ENCODE peak calls at places on chromosomes 2 and 18, in eight cellular contexts. One of them, this sample, is unnamed.
A peak's percentile ranks its signal among the peaks of the same experiment; 100 is the strongest.

GRCh38 chr2:40105593-40105992 is 326.5 kb upstream of the THUMPD2 start:
- DNase-seq in GM12864: no peak
- DNase-seq in HFFc6: no peak
- DNase-seq in Peyer's patch: no peak
- DNase-seq in astrocyte of the cerebellum: peak; percentile 87
- DNase-seq in B cell: no peak
- DNase-seq in natural killer cell: no peak
- DNase-seq in fibroblast of pulmonary artery: no peak
- DNase-seq in this sample: no peak

GRCh38 chr2:10296142-10296541 is 6.6 kb upstream of the HPCAL1 start:
- DNase-seq in fibroblast of pulmonary artery: no peak
- DNase-seq in B cell: no peak
- DNase-seq in Peyer's patch: no peak
- DNase-seq in natural killer cell: no peak
- DNase-seq in GM12864: no peak
- DNase-seq in HFFc6: no peak
- DNase-seq in astrocyte of the cerebellum: no peak
- DNase-seq in this sample: no peak

GRCh38 chr2:176079285-176079830 is 4.4 kb downstream of the EVX2 start:
- DNase-seq in B cell: no peak
- DNase-seq in Peyer's patch: no peak
- DNase-seq in fibroblast of pulmonary artery: no peak
- DNase-seq in astrocyte of the cerebellum: no peak
- DNase-seq in GM12864: no peak
- DNase-seq in HFFc6: no peak
- DNase-seq in natural killer cell: no peak
- DNase-seq in this sample: no peak

GRCh38 chr18:44541781-44542180 is 138.9 kb upstream of the SETBP1 start:
- DNase-seq in HFFc6: no peak
- DNase-seq in GM12864: no peak
- DNase-seq in fibroblast of pulmonary artery: no peak
- DNase-seq in astrocyte of the cerebellum: no peak
- DNase-seq in Peyer's patch: no peak
- DNase-seq in natural killer cell: no peak
- DNase-seq in B cell: no peak
- DNase-seq in this sample: no peak

GRCh38 chr18:76572517-76573247 is 77.6 kb upstream of the ZNF516 start:
- DNase-seq in GM12864: no peak
- DNase-seq in HFFc6: no peak
- DNase-seq in natural killer cell: no peak
- DNase-seq in astrocyte of the cerebellum: no peak
- DNase-seq in fibroblast of pulmonary artery: no peak
- DNase-seq in Peyer's patch: no peak
- DNase-seq in B cell: no peak
- DNase-seq in this sample: no peak

GRCh38 chr2:241035818-241036396 is 37.5 kb downstream of the SNED1 start:
- DNase-seq in GM12864: no peak
- DNase-seq in fibroblast of pulmonary artery: no peak
- DNase-seq in HFFc6: no peak
- DNase-seq in B cell: peak; percentile 77
- DNase-seq in natural killer cell: no peak
- DNase-seq in Peyer's patch: peak; percentile 55
- DNase-seq in astrocyte of the cerebellum: no peak
- DNase-seq in this sample: no peak

GRCh38 chr2:69309336-69310048 is 77.5 kb downstream of the GFPT1 start:
- DNase-seq in natural killer cell: no peak
- DNase-seq in astrocyte of the cerebellum: no peak
- DNase-seq in Peyer's patch: no peak
- DNase-seq in B cell: peak; percentile 29
- DNase-seq in HFFc6: peak; percentile 66
- DNase-seq in fibroblast of pulmonary artery: peak; percentile 81
- DNase-seq in GM12864: no peak
- DNase-seq in this sample: no peak

GRCh38 chr2:29014811-29015414 is 33.8 kb downstream of the TOGARAM2 start:
- DNase-seq in fibroblast of pulmonary artery: peak; percentile 70
- DNase-seq in HFFc6: peak; percentile 7
- DNase-seq in Peyer's patch: peak; percentile 75
- DNase-seq in astrocyte of the cerebellum: peak; percentile 62
- DNase-seq in natural killer cell: peak; percentile 74
- DNase-seq in B cell: peak; percentile 31
- DNase-seq in GM12864: no peak
- DNase-seq in this sample: peak; percentile 19

GRCh38 chr2:105442056-105442455 is 43.2 kb upstream of the FHL2 start:
- DNase-seq in HFFc6: no peak
- DNase-seq in natural killer cell: no peak
- DNase-seq in astrocyte of the cerebellum: no peak
- DNase-seq in Peyer's patch: no peak
- DNase-seq in fibroblast of pulmonary artery: no peak
- DNase-seq in GM12864: no peak
- DNase-seq in B cell: no peak
- DNase-seq in this sample: no peak

DNA sequence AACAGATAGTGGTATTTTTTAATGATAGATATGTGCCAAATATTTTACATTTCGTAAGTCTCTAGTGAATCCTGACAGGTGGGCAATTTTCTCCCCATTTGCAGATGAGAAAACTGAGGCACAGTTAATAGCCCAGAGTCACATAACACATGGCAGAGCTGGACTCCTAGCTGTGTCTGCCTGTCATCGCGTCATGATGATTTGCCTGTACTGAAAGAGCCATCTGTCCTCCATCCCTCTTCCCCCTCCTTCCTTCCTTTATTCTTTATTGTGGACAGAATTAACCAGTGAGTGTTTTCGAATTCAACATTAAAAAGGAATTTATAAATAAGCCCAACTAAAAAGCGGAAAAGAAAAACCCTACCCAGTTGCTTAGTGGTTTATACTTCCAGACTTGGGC is 3.2 kb downstream of the DNAJB2 start:
- DNase-seq in HFFc6: no peak
- DNase-seq in B cell: no peak
- DNase-seq in natural killer cell: no peak
- DNase-seq in fibroblast of pulmonary artery: no peak
- DNase-seq in GM12864: no peak
- DNase-seq in Peyer's patch: no peak
- DNase-seq in astrocyte of the cerebellum: no peak
- DNase-seq in this sample: no peak
- TF ChIP-seq CTCF in HFFc6: no peak
- TF ChIP-seq CTCF in B cell: no peak
- TF ChIP-seq CTCF in natural killer cell: no peak
- TF ChIP-seq CTCF in fibroblast of pulmonary artery: no peak
- TF ChIP-seq CTCF in GM12864: no peak
- TF ChIP-seq CTCF in Peyer's patch: no peak
- TF ChIP-seq CTCF in astrocyte of the cerebellum: no peak
- TF ChIP-seq CTCF in this sample: no peak

GRCh38 chr2:54475919-54476318 is 19.8 kb downstream of the SPTBN1 start:
- DNase-seq in GM12864: no peak
- DNase-seq in astrocyte of the cerebellum: no peak
- DNase-seq in HFFc6: no peak
- DNase-seq in Peyer's patch: no peak
- DNase-seq in fibroblast of pulmonary artery: no peak
- DNase-seq in B cell: no peak
- DNase-seq in natural killer cell: no peak
- DNase-seq in this sample: no peak

GRCh38 chr2:54471221-54471711 is 15.1 kb downstream of the SPTBN1 start:
- DNase-seq in fibroblast of pulmonary artery: peak; percentile 90
- DNase-seq in Peyer's patch: no peak
- DNase-seq in astrocyte of the cerebellum: peak; percentile 63
- DNase-seq in GM12864: peak; percentile 15
- DNase-seq in HFFc6: peak; percentile 81
- DNase-seq in natural killer cell: no peak
- DNase-seq in B cell: peak; percentile 12
- DNase-seq in this sample: peak; percentile 52

GRCh38 chr2:54475285-54475684 is 19.2 kb downstream of the SPTBN1 start:
- DNase-seq in HFFc6: no peak
- DNase-seq in Peyer's patch: no peak
- DNase-seq in astrocyte of the cerebellum: no peak
- DNase-seq in GM12864: no peak
- DNase-seq in natural killer cell: no peak
- DNase-seq in B cell: no peak
- DNase-seq in fibroblast of pulmonary artery: no peak
- DNase-seq in this sample: no peak

GRCh38 chr2:54476852-54477251 is 20.7 kb downstream of the SPTBN1 start:
- DNase-seq in B cell: no peak
- DNase-seq in HFFc6: no peak
- DNase-seq in Peyer's patch: no peak
- DNase-seq in natural killer cell: no peak
- DNase-seq in GM12864: no peak
- DNase-seq in astrocyte of the cerebellum: no peak
- DNase-seq in fibroblast of pulmonary artery: no peak
- DNase-seq in this sample: no peak

DNA sequence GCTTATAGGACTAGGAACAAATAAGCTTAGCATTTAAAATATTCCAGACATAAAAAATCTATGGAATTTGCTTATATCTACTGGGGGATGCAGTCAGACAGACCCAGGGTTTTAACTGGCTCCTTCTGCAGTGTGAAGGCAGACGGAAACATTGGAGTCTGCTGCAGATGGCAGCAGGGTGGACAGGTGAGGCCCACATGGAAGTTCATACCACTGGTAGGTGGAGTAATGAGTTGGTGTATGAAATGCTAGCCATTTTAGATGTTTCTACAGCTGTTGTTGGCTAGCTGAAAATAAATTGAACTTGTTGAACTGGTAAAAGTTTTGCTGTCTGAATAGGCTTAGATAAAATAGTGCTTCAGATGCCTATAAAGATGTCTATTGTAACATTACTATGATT is 17.7 kb downstream of the SPTBN1 start:
- DNase-seq in HFFc6: no peak
- DNase-seq in astrocyte of the cerebellum: no peak
- DNase-seq in Peyer's patch: no peak
- DNase-seq in fibroblast of pulmonary artery: no peak
- DNase-seq in GM12864: no peak
- DNase-seq in natural killer cell: no peak
- DNase-seq in B cell: no peak
- DNase-seq in this sample: no peak
- TF ChIP-seq CTCF in HFFc6: no peak
- TF ChIP-seq CTCF in astrocyte of the cerebellum: no peak
- TF ChIP-seq CTCF in Peyer's patch: no peak
- TF ChIP-seq CTCF in fibroblast of pulmonary artery: no peak
- TF ChIP-seq CTCF in GM12864: no peak
- TF ChIP-seq CTCF in natural killer cell: no peak
- TF ChIP-seq CTCF in B cell: no peak
- TF ChIP-seq CTCF in this sample: no peak

GRCh38 chr18:47932170-47932569 is 1.7 kb upstream of the SMAD2 start:
- DNase-seq in fibroblast of pulmonary artery: no peak
- DNase-seq in Peyer's patch: no peak
- DNase-seq in HFFc6: no peak
- DNase-seq in natural killer cell: no peak
- DNase-seq in GM12864: no peak
- DNase-seq in B cell: no peak
- DNase-seq in astrocyte of the cerebellum: no peak
- DNase-seq in this sample: no peak

GRCh38 chr18:47932603-47933002 is 2.1 kb upstream of the SMAD2 start:
- DNase-seq in Peyer's patch: no peak
- DNase-seq in astrocyte of the cerebellum: no peak
- DNase-seq in fibroblast of pulmonary artery: no peak
- DNase-seq in GM12864: no peak
- DNase-seq in HFFc6: no peak
- DNase-seq in B cell: no peak
- DNase-seq in natural killer cell: no peak
- DNase-seq in this sample: no peak

GRCh38 chr18:47931707-47932103 is 1.2 kb upstream of the SMAD2 start:
- DNase-seq in natural killer cell: no peak
- DNase-seq in GM12864: peak; percentile 29
- DNase-seq in astrocyte of the cerebellum: no peak
- DNase-seq in HFFc6: no peak
- DNase-seq in Peyer's patch: peak; percentile 41
- DNase-seq in B cell: no peak
- DNase-seq in fibroblast of pulmonary artery: no peak
- DNase-seq in this sample: no peak

GRCh38 chr18:47936975-47937374 is 6.5 kb upstream of the SMAD2 start:
- DNase-seq in B cell: no peak
- DNase-seq in natural killer cell: no peak
- DNase-seq in GM12864: no peak
- DNase-seq in Peyer's patch: no peak
- DNase-seq in fibroblast of pulmonary artery: no peak
- DNase-seq in HFFc6: no peak
- DNase-seq in astrocyte of the cerebellum: no peak
- DNase-seq in this sample: no peak

DNA sequence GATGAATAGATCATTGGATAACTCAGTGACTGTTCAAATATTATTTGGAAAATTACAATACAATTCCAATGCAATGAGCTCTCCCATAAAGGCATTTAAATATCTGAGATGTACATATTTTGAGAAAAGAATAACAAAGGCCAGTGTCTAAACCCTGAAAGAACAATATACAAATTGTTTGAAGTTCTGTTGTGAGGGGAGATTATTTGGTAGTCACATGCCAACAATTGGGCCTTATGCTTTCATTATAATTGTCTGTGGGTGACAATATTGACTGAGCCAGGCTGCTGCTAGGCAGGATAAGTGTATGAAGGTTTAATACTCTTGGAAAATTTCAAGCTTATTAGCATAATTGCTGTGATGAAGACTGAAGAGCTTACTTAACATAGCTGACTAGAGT is 4.9 kb upstream of the SMAD2 start:
- DNase-seq in GM12864: no peak
- DNase-seq in natural killer cell: no peak
- DNase-seq in fibroblast of pulmonary artery: no peak
- DNase-seq in astrocyte of the cerebellum: no peak
- DNase-seq in B cell: no peak
- DNase-seq in Peyer's patch: no peak
- DNase-seq in HFFc6: no peak
- DNase-seq in this sample: no peak
- TF ChIP-seq CTCF in GM12864: no peak
- TF ChIP-seq CTCF in natural killer cell: no peak
- TF ChIP-seq CTCF in fibroblast of pulmonary artery: no peak
- TF ChIP-seq CTCF in astrocyte of the cerebellum: no peak
- TF ChIP-seq CTCF in B cell: no peak
- TF ChIP-seq CTCF in Peyer's patch: no peak
- TF ChIP-seq CTCF in HFFc6: no peak
- TF ChIP-seq CTCF in this sample: no peak

GRCh38 chr2:66679422-66679821 is 244.5 kb downstream of the MEIS1 start:
- DNase-seq in astrocyte of the cerebellum: no peak
- DNase-seq in Peyer's patch: no peak
- DNase-seq in fibroblast of pulmonary artery: no peak
- DNase-seq in HFFc6: no peak
- DNase-seq in natural killer cell: no peak
- DNase-seq in GM12864: no peak
- DNase-seq in B cell: no peak
- DNase-seq in this sample: no peak

GRCh38 chr2:66673286-66673685 is 238.4 kb downstream of the MEIS1 start:
- DNase-seq in HFFc6: no peak
- DNase-seq in Peyer's patch: no peak
- DNase-seq in natural killer cell: no peak
- DNase-seq in fibroblast of pulmonary artery: no peak
- DNase-seq in GM12864: no peak
- DNase-seq in B cell: no peak
- DNase-seq in astrocyte of the cerebellum: no peak
- DNase-seq in this sample: no peak

GRCh38 chr2:66674087-66674486 is 239.2 kb downstream of the MEIS1 start:
- DNase-seq in Peyer's patch: no peak
- DNase-seq in B cell: no peak
- DNase-seq in fibroblast of pulmonary artery: no peak
- DNase-seq in GM12864: no peak
- DNase-seq in natural killer cell: no peak
- DNase-seq in HFFc6: no peak
- DNase-seq in astrocyte of the cerebellum: no peak
- DNase-seq in this sample: no peak

DNA sequence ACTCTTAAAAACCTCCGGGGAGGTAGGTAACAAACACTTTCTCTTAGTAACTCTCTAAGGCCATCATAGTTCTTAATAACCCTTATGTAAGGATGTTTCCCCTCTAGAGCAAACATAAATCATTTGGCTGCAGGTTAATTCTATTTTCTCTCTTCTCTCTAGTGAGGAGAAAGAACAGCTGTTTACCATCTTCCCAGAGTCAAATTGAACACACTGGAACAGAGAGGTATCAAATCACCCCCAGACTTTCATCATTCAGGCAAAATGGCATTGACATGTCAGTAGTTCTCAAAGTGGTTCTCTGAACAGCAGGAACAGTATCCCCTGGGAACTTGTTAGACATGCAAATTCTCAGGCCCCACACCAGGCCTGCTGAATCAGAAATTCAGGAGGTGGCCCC is 240.7 kb downstream of the MEIS1 start:
- DNase-seq in GM12864: no peak
- DNase-seq in Peyer's patch: no peak
- DNase-seq in B cell: no peak
- DNase-seq in fibroblast of pulmonary artery: no peak
- DNase-seq in natural killer cell: no peak
- DNase-seq in astrocyte of the cerebellum: no peak
- DNase-seq in HFFc6: no peak
- DNase-seq in this sample: no peak
- TF ChIP-seq CTCF in GM12864: no peak
- TF ChIP-seq CTCF in Peyer's patch: no peak
- TF ChIP-seq CTCF in B cell: no peak
- TF ChIP-seq CTCF in fibroblast of pulmonary artery: no peak
- TF ChIP-seq CTCF in natural killer cell: no peak
- TF ChIP-seq CTCF in astrocyte of the cerebellum: no peak
- TF ChIP-seq CTCF in HFFc6: no peak
- TF ChIP-seq CTCF in this sample: no peak